ENCODE peak calls at places on chromosomes 1 and 21, in ten cellular contexts. B is H9; A is left ventricle myocardium inferior; F is thoracic aorta; U is tibial nerve; X is cardiac muscle cell; N is fibroblast of lung; W is heart left ventricle; Z is CD4-positive, alpha-beta T cell; Q is AG04450. J is an unnamed sample. For H3K27me3, the result is how much of the 10 kb centered on the place peaks cover.

GRCh38 chr1:155079487-155080249 is 1.0 kb downstream of the EFNA3 start:
- DNase-seq in W (peak), B (no peak), X (no peak), U (no peak), Z (no peak), Q (no peak), A (no peak), N (no peak), F (no peak), J (no peak)

GRCh38 chr1:32353886-32354570 is 8.3 kb downstream of the FAM229A start:
- DNase-seq in A (peak), W (no peak), X (peak), Z (no peak), B (no peak), N (peak), Q (peak), U (no peak), F (no peak), J (peak)

GRCh38 chr1:89273324-89273778 is 691 bp upstream of the GBP5 start:
- DNase-seq in F (no peak), X (no peak), U (no peak), Z (no peak), A (no peak), W (no peak), N (no peak), B (no peak), Q (no peak), J (no peak)

GRCh38 chr1:59761440-59761839 is 53.3 kb upstream of the HOOK1 start:
- DNase-seq in N (no peak), U (no peak), Q (no peak), B (no peak), F (no peak), Z (no peak), W (no peak), X (no peak), A (no peak), J (no peak)

GRCh38 chr21:41419921-41420862 is 5.8 kb upstream of the MX1 start:
- DNase-seq in A (peak), X (peak), Q (peak), N (peak), U (peak), W (peak), B (peak), Z (peak), F (peak), J (peak)

GRCh38 chr1:116760996-116761665 is 6.9 kb downstream of the CD2 start:
- DNase-seq in B (no peak), X (no peak), F (no peak), A (no peak), Q (no peak), W (no peak), U (no peak), N (no peak), Z (no peak), J (no peak)

GRCh38 chr1:66788231-66788939 is 12.7 kb downstream of the INSL5 start:
- DNase-seq in A (no peak), X (no peak), Q (no peak), F (no peak), Z (no peak), W (no peak), U (no peak), N (no peak), B (no peak), J (no peak)

GRCh38 chr21:35587841-35588390 is 472.4 kb downstream of the SETD4 start:
- DNase-seq in F (no peak), N (no peak), W (no peak), U (no peak), X (no peak), Q (no peak), Z (no peak), A (no peak), B (no peak), J (no peak)

GRCh38 chr21:45630066-45630694 is 13.3 kb upstream of the PCBP3 start:
- DNase-seq in Q (no peak), Z (no peak), U (no peak), W (no peak), N (no peak), X (no peak), F (no peak), A (no peak), B (peak), J (no peak)

GRCh38 chr1:186662752-186663151 is 17.5 kb downstream of the PTGS2 start:
- DNase-seq in X (peak), F (no peak), N (no peak), A (no peak), W (no peak), Z (no peak), Q (no peak), B (no peak), U (no peak), J (peak)

GRCh38 chr1:214569357-214570004 is 18.1 kb upstream of the PTPN14 start:
- DNase-seq in U (no peak), A (no peak), X (peak), Z (no peak), B (no peak), F (no peak), W (no peak), Q (no peak), N (peak), J (peak)

GRCh38 chr21:41098481-41098880 is 69.5 kb upstream of the BACE2 start:
- DNase-seq in B (no peak), Z (no peak), W (no peak), U (no peak), N (no peak), F (no peak), Q (no peak), A (no peak), X (peak), J (no peak)

GRCh38 chr1:48249868-48250267 is 27.4 kb downstream of the SLC5A9 start:
- DNase-seq in B (no peak), F (no peak), A (no peak), N (no peak), U (no peak), W (no peak), Z (no peak), X (no peak), Q (no peak), J (no peak)

GRCh38 chr1:7380712-7381111 is 390.4 kb upstream of the VAMP3 start:
- DNase-seq in F (no peak), A (peak), N (no peak), Q (no peak), X (no peak), U (no peak), Z (no peak), W (no peak), B (peak), J (no peak)

GRCh38 chr1:169207825-169208520 is 101.5 kb downstream of the ATP1B1 start:
- DNase-seq in U (no peak), N (no peak), W (no peak), B (no peak), F (no peak), Z (no peak), A (no peak), Q (no peak), X (peak), J (no peak)

GRCh38 chr1:16724718-16725438 is 15.4 kb upstream of the RNU1-4 start:
- DNase-seq in N (no peak), Q (no peak), X (no peak), U (peak), A (no peak), Z (no peak), B (peak), W (peak), F (no peak), J (no peak)

GRCh38 chr1:179142889-179143299 is 61.0 kb downstream of the TOR3A start:
- DNase-seq in F (no peak), X (peak), N (peak), A (no peak), Q (peak), B (no peak), Z (no peak), W (no peak), U (no peak), J (peak)

GRCh38 chr1:151210830-151211229 is 12.5 kb downstream of the PIP5K1A start:
- DNase-seq in A (no peak), Z (no peak), W (no peak), X (no peak), Q (no peak), N (peak), B (no peak), U (no peak), F (no peak), J (no peak)

GRCh38 chr1:1116701-1117468 is 996 bp upstream of the C1orf159 start:
- DNase-seq in A (peak), X (no peak), W (peak), Q (no peak), U (no peak), Z (peak), B (no peak), F (no peak), N (no peak), J (no peak)

GRCh38 chr1:17308593-17308992 is 596 bp downstream of the PADI4 start:
- DNase-seq in X (no peak), Z (no peak), U (no peak), B (no peak), F (no peak), Q (no peak), N (no peak), W (no peak), A (no peak), J (no peak)

GRCh38 chr1:222784916-222785315 is 29.9 kb upstream of the DISP1 start:
- DNase-seq in W (no peak), A (no peak), Q (no peak), X (no peak), F (no peak), B (no peak), N (no peak), Z (no peak), U (no peak), J (no peak)

GRCh38 chr1:13662498-13662897 is 37.5 kb upstream of the PRDM2 start:
- DNase-seq in W (no peak), F (no peak), B (no peak), X (peak), U (no peak), N (peak), A (no peak), Z (no peak), Q (no peak), J (no peak)

GRCh38 chr1:32716312-32717126 is 13.9 kb upstream of the SYNC start:
- DNase-seq in Z (peak), Q (no peak), X (peak), A (peak), N (no peak), W (no peak), B (peak), F (no peak), U (no peak), J (no peak)

GRCh38 chr1:9657521-9658032 is 6.0 kb downstream of the PIK3CD start:
- DNase-seq in B (no peak), A (no peak), X (no peak), F (no peak), Q (no peak), Z (no peak), W (no peak), N (no peak), U (no peak), J (no peak)

GRCh38 chr1:213962508-213962907 is 25.3 kb upstream of the PROX1 start:
- DNase-seq in U (no peak), Z (no peak), B (no peak), Q (no peak), W (no peak), F (no peak), X (no peak), A (no peak), N (no peak), J (no peak)

GRCh38 chr1:46735708-46736324 is 16.9 kb upstream of the EFCAB14 start:
- DNase-seq in U (no peak), N (peak), Z (peak), A (no peak), W (no peak), F (no peak), X (peak), B (peak), Q (peak), J (peak)
- TF ChIP-seq CTCF in U (no peak), N (peak), Z (no peak), A (peak), W (no peak), F (no peak), X (peak), B (peak), Q (peak), J (peak)

DNA sequence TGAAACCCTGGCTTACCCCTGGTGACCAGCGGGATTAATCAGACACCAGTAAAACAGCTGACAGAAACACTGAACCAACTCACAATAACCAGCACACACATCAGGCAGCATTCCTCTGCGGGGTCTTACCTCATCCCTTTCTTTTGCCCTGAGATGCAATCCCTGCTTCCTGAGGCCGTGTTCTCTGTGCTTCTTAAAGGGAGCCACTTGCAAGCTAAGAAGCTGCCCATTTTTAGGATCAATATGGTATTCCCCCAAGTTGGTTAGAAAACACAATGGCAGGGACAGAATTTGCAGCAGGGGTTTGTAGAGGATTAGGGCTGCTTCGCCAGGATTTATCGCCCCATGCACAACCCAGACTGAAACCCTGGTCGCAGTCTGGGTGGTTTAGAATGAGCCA is 74.7 kb upstream of the OLIG2 start:
- DNase-seq in Q (no peak), Z (no peak), W (no peak), A (no peak), X (no peak), B (no peak), U (no peak), F (no peak), N (no peak), J (no peak)
- H3K27me3 ChIP-seq in Q (under half), Z (under half), W (under half), A (under half), X (under half), B (under half), U (under half), F (under half), N (under half), J (half or more)

GRCh38 chr1:115476616-115477015 is 138.6 kb upstream of the NGF start:
- DNase-seq in U (no peak), Z (no peak), F (no peak), A (no peak), X (peak), B (peak), N (peak), Q (no peak), W (no peak), J (no peak)
- TF ChIP-seq CTCF in U (no peak), Z (no peak), F (no peak), A (no peak), X (peak), B (no peak), N (no peak), Q (peak), W (no peak), J (peak)

GRCh38 chr1:42140191-42140590 is 13.0 kb upstream of the GUCA2B start:
- DNase-seq in Z (no peak), A (no peak), X (no peak), N (no peak), F (no peak), W (no peak), B (no peak), U (no peak), Q (no peak), J (no peak)
- H3K27me3 ChIP-seq in Z (under half), A (half or more), X (under half), N (under half), F (under half), W (under half), B (under half), U (under half), Q (under half), J (under half)

DNA sequence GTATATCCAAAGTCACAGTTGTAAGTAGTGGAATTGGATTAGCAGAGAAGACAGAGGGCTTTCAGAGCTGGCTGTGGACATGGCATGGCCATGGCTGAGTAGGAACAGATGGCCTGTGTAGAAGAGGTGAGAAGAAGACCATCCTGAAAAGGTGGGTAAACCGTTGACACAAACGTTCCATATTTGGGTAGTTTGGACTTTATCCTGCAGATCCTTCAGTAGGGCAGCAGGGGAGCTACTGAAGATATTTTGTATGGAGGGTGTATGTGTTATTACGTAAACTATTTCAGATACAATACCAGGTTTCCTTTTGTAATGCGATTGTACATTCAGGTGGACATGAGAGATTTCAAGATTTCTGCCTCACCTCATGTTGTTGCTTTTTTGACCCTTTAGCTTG is 1.6 kb downstream of the UTP11 start:
- DNase-seq in X (peak), U (no peak), W (no peak), B (no peak), N (no peak), F (no peak), Q (no peak), Z (no peak), A (no peak), J (no peak)
- TF ChIP-seq CTCF in X (peak), U (no peak), W (no peak), B (no peak), N (no peak), F (no peak), Q (peak), Z (no peak), A (no peak), J (peak)

DNA sequence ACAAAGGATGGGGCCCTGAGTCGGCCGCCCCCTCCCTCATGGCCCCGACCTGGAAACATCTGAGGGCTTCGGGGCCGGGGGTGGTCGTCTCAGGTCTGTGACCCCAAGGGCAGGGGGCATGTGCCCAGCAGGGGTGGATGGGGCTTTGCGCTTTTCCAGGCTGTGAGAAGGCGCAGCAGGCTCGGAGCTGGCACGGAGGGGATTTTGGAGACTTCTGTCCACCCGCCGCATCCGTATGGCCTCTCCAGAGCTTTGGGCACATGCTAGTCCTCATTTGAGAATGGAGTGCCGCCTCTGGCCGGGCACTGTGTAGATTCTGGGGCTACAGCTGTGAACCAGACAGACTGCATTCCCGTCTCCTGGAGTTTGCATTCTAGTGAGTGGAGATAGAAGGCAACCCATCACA is 66.1 kb upstream of the WNT4 start:
- DNase-seq in U (no peak), N (no peak), F (no peak), B (peak), X (no peak), W (no peak), Z (no peak), Q (no peak), A (no peak), J (no peak)
- H3K27me3 ChIP-seq in U (under half), N (half or more), F (under half), B (under half), X (under half), W (half or more), Z (half or more), Q (half or more), A (half or more), J (half or more)

GRCh38 chr1:159821171-159821867 is 5.4 kb upstream of the SLAMF8 start:
- DNase-seq in Z (no peak), X (no peak), F (no peak), W (no peak), B (peak), Q (peak), A (no peak), U (no peak), N (peak), J (no peak)
- TF ChIP-seq CTCF in Z (peak), X (no peak), F (no peak), W (no peak), B (peak), Q (peak), A (no peak), U (no peak), N (no peak), J (no peak)

GRCh38 chr1:37112427-37112826 is 78.1 kb upstream of the GRIK3 start:
- DNase-seq in U (no peak), Z (no peak), F (no peak), Q (no peak), X (no peak), B (no peak), A (no peak), N (no peak), W (no peak), J (no peak)

GRCh38 chr1:37108596-37109188 is 74.4 kb upstream of the GRIK3 start:
- DNase-seq in Q (no peak), B (no peak), A (no peak), U (no peak), W (no peak), F (no peak), X (no peak), Z (no peak), N (no peak), J (no peak)

GRCh38 chr1:37113285-37113684 is 79.0 kb upstream of the GRIK3 start:
- DNase-seq in Z (no peak), N (no peak), A (no peak), B (no peak), X (no peak), F (no peak), W (no peak), Q (no peak), U (no peak), J (no peak)
- H3K27me3 ChIP-seq in Z (under half), N (under half), A (under half), B (under half), X (under half), F (under half), W (under half), Q (under half), U (under half), J (under half)

GRCh38 chr1:68782890-68783289 is 286.0 kb upstream of the DEPDC1 start:
- DNase-seq in Z (no peak), F (no peak), W (no peak), U (no peak), A (no peak), Q (no peak), X (peak), N (no peak), B (no peak), J (no peak)
- TF ChIP-seq CTCF in Z (no peak), F (no peak), W (no peak), U (no peak), A (peak), Q (peak), X (peak), N (no peak), B (peak), J (no peak)

GRCh38 chr1:22602060-22602740 is 34.2 kb upstream of the C1QA start:
- DNase-seq in W (no peak), U (no peak), F (no peak), B (no peak), Q (no peak), A (no peak), X (no peak), N (no peak), Z (no peak), J (no peak)
- H3K27me3 ChIP-seq in W (under half), U (under half), F (under half), B (under half), Q (under half), A (half or more), X (half or more), N (under half), Z (under half), J (under half)